ENCODE peak calls at places on chromosomes 16 and 17, in seven cellular contexts. One of them, this sample, is unnamed.
A peak's percentile ranks its signal among the peaks of the same experiment; 100 is the strongest.

GRCh38 chr16:70738083-70738977 is 52.5 kb upstream of the MTSS2 start:
- DNase-seq in ascending aorta: no peak
- DNase-seq in Daoy: peak; percentile 43
- DNase-seq in effector CD4-positive, alpha-beta T cell: no peak
- DNase-seq in stimulated activated CD4-positive, alpha-beta T cell treated with anti-CD3 and anti-CD28 coated beads, Interleukin-15, amount 100 ng/mL, for 1 hour: no peak
- DNase-seq in heart right ventricle: peak; percentile 72
- DNase-seq in activated T-cell treated with anti-CD3 and anti-CD28 coated beads for 48 hours: peak; percentile 43
- DNase-seq in this sample: no peak

GRCh38 chr17:30323895-30324319 is 9.9 kb downstream of the TMIGD1 start:
- DNase-seq in Daoy: peak; percentile 64
- DNase-seq in stimulated activated CD4-positive, alpha-beta T cell treated with anti-CD3 and anti-CD28 coated beads, Interleukin-15, amount 100 ng/mL, for 1 hour: peak; percentile 3
- DNase-seq in effector CD4-positive, alpha-beta T cell: peak; percentile 12
- DNase-seq in ascending aorta: no peak
- DNase-seq in heart right ventricle: no peak
- DNase-seq in activated T-cell treated with anti-CD3 and anti-CD28 coated beads for 48 hours: peak; percentile 11
- DNase-seq in this sample: peak; percentile 12

GRCh38 chr16:20349615-20350014 is 2.9 kb downstream of the UMOD start:
- DNase-seq in stimulated activated CD4-positive, alpha-beta T cell treated with anti-CD3 and anti-CD28 coated beads, Interleukin-15, amount 100 ng/mL, for 1 hour: no peak
- DNase-seq in activated T-cell treated with anti-CD3 and anti-CD28 coated beads for 48 hours: no peak
- DNase-seq in ascending aorta: no peak
- DNase-seq in effector CD4-positive, alpha-beta T cell: no peak
- DNase-seq in Daoy: no peak
- DNase-seq in heart right ventricle: no peak
- DNase-seq in this sample: no peak

GRCh38 chr17:36598951-36599401 is 2.4 kb upstream of the MRM1 start:
- DNase-seq in ascending aorta: no peak
- DNase-seq in Daoy: no peak
- DNase-seq in activated T-cell treated with anti-CD3 and anti-CD28 coated beads for 48 hours: no peak
- DNase-seq in stimulated activated CD4-positive, alpha-beta T cell treated with anti-CD3 and anti-CD28 coated beads, Interleukin-15, amount 100 ng/mL, for 1 hour: no peak
- DNase-seq in heart right ventricle: no peak
- DNase-seq in effector CD4-positive, alpha-beta T cell: no peak
- DNase-seq in this sample: no peak

GRCh38 chr16:12539185-12539929 is 264.3 kb downstream of the CPPED1 start:
- DNase-seq in heart right ventricle: no peak
- DNase-seq in effector CD4-positive, alpha-beta T cell: no peak
- DNase-seq in activated T-cell treated with anti-CD3 and anti-CD28 coated beads for 48 hours: no peak
- DNase-seq in Daoy: peak; percentile 57
- DNase-seq in ascending aorta: no peak
- DNase-seq in stimulated activated CD4-positive, alpha-beta T cell treated with anti-CD3 and anti-CD28 coated beads, Interleukin-15, amount 100 ng/mL, for 1 hour: no peak
- DNase-seq in this sample: no peak

GRCh38 chr16:85480727-85481101 is 132.4 kb upstream of the GSE1 start:
- DNase-seq in effector CD4-positive, alpha-beta T cell: no peak
- DNase-seq in activated T-cell treated with anti-CD3 and anti-CD28 coated beads for 48 hours: no peak
- DNase-seq in stimulated activated CD4-positive, alpha-beta T cell treated with anti-CD3 and anti-CD28 coated beads, Interleukin-15, amount 100 ng/mL, for 1 hour: no peak
- DNase-seq in ascending aorta: no peak
- DNase-seq in heart right ventricle: peak; percentile 42
- DNase-seq in Daoy: no peak
- DNase-seq in this sample: no peak

GRCh38 chr16:86481607-86482006 is 28.7 kb upstream of the FOXF1 start:
- DNase-seq in stimulated activated CD4-positive, alpha-beta T cell treated with anti-CD3 and anti-CD28 coated beads, Interleukin-15, amount 100 ng/mL, for 1 hour: no peak
- DNase-seq in effector CD4-positive, alpha-beta T cell: no peak
- DNase-seq in activated T-cell treated with anti-CD3 and anti-CD28 coated beads for 48 hours: no peak
- DNase-seq in heart right ventricle: no peak
- DNase-seq in ascending aorta: no peak
- DNase-seq in Daoy: no peak
- DNase-seq in this sample: no peak

GRCh38 chr17:56629450-56630187 is 36.1 kb downstream of the NOG start:
- DNase-seq in Daoy: peak; percentile 18
- DNase-seq in ascending aorta: no peak
- DNase-seq in effector CD4-positive, alpha-beta T cell: no peak
- DNase-seq in stimulated activated CD4-positive, alpha-beta T cell treated with anti-CD3 and anti-CD28 coated beads, Interleukin-15, amount 100 ng/mL, for 1 hour: no peak
- DNase-seq in activated T-cell treated with anti-CD3 and anti-CD28 coated beads for 48 hours: no peak
- DNase-seq in heart right ventricle: no peak
- DNase-seq in this sample: peak; percentile 14

GRCh38 chr16:59988591-59988990 is 1254.5 kb upstream of the GOT2 start:
- DNase-seq in Daoy: no peak
- DNase-seq in activated T-cell treated with anti-CD3 and anti-CD28 coated beads for 48 hours: no peak
- DNase-seq in heart right ventricle: no peak
- DNase-seq in ascending aorta: no peak
- DNase-seq in stimulated activated CD4-positive, alpha-beta T cell treated with anti-CD3 and anti-CD28 coated beads, Interleukin-15, amount 100 ng/mL, for 1 hour: no peak
- DNase-seq in effector CD4-positive, alpha-beta T cell: no peak
- DNase-seq in this sample: no peak

GRCh38 chr16:11973065-11973464 is 3.5 kb upstream of the SNX29 start:
- DNase-seq in ascending aorta: no peak
- DNase-seq in Daoy: no peak
- DNase-seq in stimulated activated CD4-positive, alpha-beta T cell treated with anti-CD3 and anti-CD28 coated beads, Interleukin-15, amount 100 ng/mL, for 1 hour: no peak
- DNase-seq in activated T-cell treated with anti-CD3 and anti-CD28 coated beads for 48 hours: no peak
- DNase-seq in effector CD4-positive, alpha-beta T cell: no peak
- DNase-seq in heart right ventricle: no peak
- DNase-seq in this sample: no peak

GRCh38 chr16:55179858-55180585 is 144.0 kb upstream of the IRX6 start:
- DNase-seq in heart right ventricle: no peak
- DNase-seq in activated T-cell treated with anti-CD3 and anti-CD28 coated beads for 48 hours: no peak
- DNase-seq in stimulated activated CD4-positive, alpha-beta T cell treated with anti-CD3 and anti-CD28 coated beads, Interleukin-15, amount 100 ng/mL, for 1 hour: no peak
- DNase-seq in ascending aorta: no peak
- DNase-seq in effector CD4-positive, alpha-beta T cell: no peak
- DNase-seq in Daoy: no peak
- DNase-seq in this sample: no peak

GRCh38 chr16:23999663-24000062 is 163.9 kb downstream of the PRKCB start:
- DNase-seq in stimulated activated CD4-positive, alpha-beta T cell treated with anti-CD3 and anti-CD28 coated beads, Interleukin-15, amount 100 ng/mL, for 1 hour: no peak
- DNase-seq in Daoy: no peak
- DNase-seq in heart right ventricle: no peak
- DNase-seq in activated T-cell treated with anti-CD3 and anti-CD28 coated beads for 48 hours: peak; percentile 67
- DNase-seq in ascending aorta: no peak
- DNase-seq in effector CD4-positive, alpha-beta T cell: no peak
- DNase-seq in this sample: no peak

GRCh38 chr16:56615353-56615752 is 7.0 kb downstream of the MT2A start:
- DNase-seq in Daoy: no peak
- DNase-seq in activated T-cell treated with anti-CD3 and anti-CD28 coated beads for 48 hours: no peak
- DNase-seq in effector CD4-positive, alpha-beta T cell: no peak
- DNase-seq in heart right ventricle: no peak
- DNase-seq in ascending aorta: no peak
- DNase-seq in stimulated activated CD4-positive, alpha-beta T cell treated with anti-CD3 and anti-CD28 coated beads, Interleukin-15, amount 100 ng/mL, for 1 hour: no peak
- DNase-seq in this sample: no peak

GRCh38 chr17:63451150-63451549 is 5.0 kb upstream of the CYB561 start:
- DNase-seq in ascending aorta: no peak
- DNase-seq in effector CD4-positive, alpha-beta T cell: no peak
- DNase-seq in heart right ventricle: no peak
- DNase-seq in Daoy: no peak
- DNase-seq in activated T-cell treated with anti-CD3 and anti-CD28 coated beads for 48 hours: no peak
- DNase-seq in stimulated activated CD4-positive, alpha-beta T cell treated with anti-CD3 and anti-CD28 coated beads, Interleukin-15, amount 100 ng/mL, for 1 hour: no peak
- DNase-seq in this sample: no peak

GRCh38 chr17:16512011-16512410 is 20.0 kb upstream of the LRRC75A start:
- DNase-seq in heart right ventricle: no peak
- DNase-seq in Daoy: no peak
- DNase-seq in ascending aorta: no peak
- DNase-seq in effector CD4-positive, alpha-beta T cell: no peak
- DNase-seq in stimulated activated CD4-positive, alpha-beta T cell treated with anti-CD3 and anti-CD28 coated beads, Interleukin-15, amount 100 ng/mL, for 1 hour: no peak
- DNase-seq in activated T-cell treated with anti-CD3 and anti-CD28 coated beads for 48 hours: no peak
- DNase-seq in this sample: no peak

This sample was measured in CD8-positive, alpha-beta T cell.